ENCODE peak calls at places on chromosomes 4 and X, in seven cellular contexts. One of them, this sample, is unnamed.

GRCh38 chr4:24991015-24991414 is 39.7 kb downstream of the LGI2 start:
- DNase-seq in mesendoderm: no peak
- DNase-seq in H1: no peak
- DNase-seq in trophoblast cell: no peak
- DNase-seq in H9: no peak
- DNase-seq in neuronal stem cell: no peak
- DNase-seq in IMR-90: peak; percentile 36
- DNase-seq in this sample: peak; percentile 56

GRCh38 chr4:184328022-184328736 is 110.5 kb upstream of the ENPP6 start:
- DNase-seq in trophoblast cell: peak; percentile 19
- DNase-seq in H1: no peak
- DNase-seq in mesendoderm: no peak
- DNase-seq in neuronal stem cell: no peak
- DNase-seq in H9: no peak
- DNase-seq in IMR-90: no peak
- DNase-seq in this sample: no peak

GRCh38 chrX:38458071-38458470 is 103.3 kb upstream of the TSPAN7 start:
- DNase-seq in mesendoderm: peak; percentile 33
- DNase-seq in trophoblast cell: no peak
- DNase-seq in neuronal stem cell: no peak
- DNase-seq in H1: no peak
- DNase-seq in IMR-90: no peak
- DNase-seq in H9: no peak
- DNase-seq in this sample: no peak

GRCh38 chr4:1416948-1417260 is 10.7 kb upstream of the NKX1-1 start:
- DNase-seq in H9: no peak
- DNase-seq in trophoblast cell: no peak
- DNase-seq in H1: no peak
- DNase-seq in IMR-90: no peak
- DNase-seq in mesendoderm: no peak
- DNase-seq in neuronal stem cell: no peak
- DNase-seq in this sample: no peak

GRCh38 chr4:163167333-163167626 is 590 bp upstream of the NAF1 start:
- DNase-seq in neuronal stem cell: no peak
- DNase-seq in trophoblast cell: no peak
- DNase-seq in IMR-90: peak; percentile 23
- DNase-seq in H9: no peak
- DNase-seq in mesendoderm: no peak
- DNase-seq in H1: no peak
- DNase-seq in this sample: no peak

GRCh38 chr4:144304025-144304424 is 163.5 kb upstream of the GYPA start:
- DNase-seq in neuronal stem cell: no peak
- DNase-seq in H1: no peak
- DNase-seq in IMR-90: no peak
- DNase-seq in mesendoderm: no peak
- DNase-seq in trophoblast cell: no peak
- DNase-seq in H9: no peak
- DNase-seq in this sample: no peak

GRCh38 chr4:7769308-7769841 is 170.3 kb downstream of the AFAP1 start:
- DNase-seq in H1: no peak
- DNase-seq in IMR-90: no peak
- DNase-seq in H9: no peak
- DNase-seq in mesendoderm: no peak
- DNase-seq in trophoblast cell: no peak
- DNase-seq in neuronal stem cell: no peak
- DNase-seq in this sample: no peak

GRCh38 chr4:163755013-163755412 is 260.5 kb downstream of the TMA16 start:
- DNase-seq in H1: no peak
- DNase-seq in H9: no peak
- DNase-seq in IMR-90: peak; percentile 43
- DNase-seq in trophoblast cell: no peak
- DNase-seq in mesendoderm: peak; percentile 14
- DNase-seq in neuronal stem cell: no peak
- DNase-seq in this sample: peak; percentile 21

GRCh38 chr4:168139336-168139735 is 47.0 kb downstream of the ANXA10 start:
- DNase-seq in H1: no peak
- DNase-seq in mesendoderm: no peak
- DNase-seq in neuronal stem cell: no peak
- DNase-seq in trophoblast cell: no peak
- DNase-seq in H9: no peak
- DNase-seq in IMR-90: peak; percentile 79
- DNase-seq in this sample: peak; percentile 59

GRCh38 chr4:76801621-76802545 is 96.1 kb downstream of the SOWAHB start:
- DNase-seq in neuronal stem cell: peak; percentile 24
- DNase-seq in IMR-90: no peak
- DNase-seq in H9: peak; percentile 77
- DNase-seq in H1: no peak
- DNase-seq in mesendoderm: peak; percentile 90
- DNase-seq in trophoblast cell: no peak
- DNase-seq in this sample: peak; percentile 73

GRCh38 chr4:165343353-165344191 is 16.1 kb downstream of the MSMO1 start:
- DNase-seq in H9: no peak
- DNase-seq in IMR-90: no peak
- DNase-seq in trophoblast cell: peak; percentile 46
- DNase-seq in neuronal stem cell: no peak
- DNase-seq in H1: no peak
- DNase-seq in mesendoderm: peak; percentile 37
- DNase-seq in this sample: no peak

GRCh38 chr4:15684498-15684897 is 2.9 kb downstream of the FAM200B start:
- DNase-seq in trophoblast cell: no peak
- DNase-seq in IMR-90: no peak
- DNase-seq in H1: no peak
- DNase-seq in neuronal stem cell: no peak
- DNase-seq in mesendoderm: peak; percentile 50
- DNase-seq in H9: no peak
- DNase-seq in this sample: no peak

GRCh38 chrX:100944601-100945000 is 15.9 kb upstream of the XKRX start:
- DNase-seq in neuronal stem cell: no peak
- DNase-seq in H9: no peak
- DNase-seq in H1: no peak
- DNase-seq in mesendoderm: no peak
- DNase-seq in trophoblast cell: no peak
- DNase-seq in IMR-90: no peak
- DNase-seq in this sample: no peak

GRCh38 chr4:27894951-27895350 is 1034.3 kb downstream of the STIM2 start:
- DNase-seq in trophoblast cell: no peak
- DNase-seq in mesendoderm: no peak
- DNase-seq in H9: no peak
- DNase-seq in neuronal stem cell: no peak
- DNase-seq in H1: no peak
- DNase-seq in IMR-90: peak; percentile 4
- DNase-seq in this sample: no peak

GRCh38 chr4:73573794-73574528 is 46.3 kb downstream of the RASSF6 start:
- DNase-seq in H9: peak; percentile 91
- DNase-seq in neuronal stem cell: peak; percentile 84
- DNase-seq in IMR-90: peak; percentile 82
- DNase-seq in H1: peak; percentile 70
- DNase-seq in trophoblast cell: peak; percentile 65
- DNase-seq in mesendoderm: peak; percentile 95
- DNase-seq in this sample: peak; percentile 83

GRCh38 chr4:141486375-141486997 is 149.9 kb upstream of the IL15 start:
- DNase-seq in trophoblast cell: no peak
- DNase-seq in H9: no peak
- DNase-seq in mesendoderm: no peak
- DNase-seq in H1: no peak
- DNase-seq in neuronal stem cell: no peak
- DNase-seq in IMR-90: peak; percentile 90
- DNase-seq in this sample: peak; percentile 25

GRCh38 chrX:97616883-97617510 is 733.3 kb downstream of the RPA4 start:
- DNase-seq in H1: no peak
- DNase-seq in trophoblast cell: peak; percentile 1
- DNase-seq in IMR-90: peak; percentile 74
- DNase-seq in neuronal stem cell: no peak
- DNase-seq in H9: no peak
- DNase-seq in mesendoderm: peak; percentile 16
- DNase-seq in this sample: peak; percentile 65

GRCh38 chrX:136115124-136115908 is 32.0 kb upstream of the FHL1 start:
- DNase-seq in neuronal stem cell: no peak
- DNase-seq in IMR-90: peak; percentile 16
- DNase-seq in mesendoderm: no peak
- DNase-seq in trophoblast cell: no peak
- DNase-seq in H9: no peak
- DNase-seq in H1: no peak
- DNase-seq in this sample: no peak

GRCh38 chr4:55181606-55182005 is 56.2 kb upstream of the KDR start:
- DNase-seq in IMR-90: peak; percentile 42
- DNase-seq in neuronal stem cell: no peak
- DNase-seq in H9: no peak
- DNase-seq in H1: no peak
- DNase-seq in trophoblast cell: no peak
- DNase-seq in mesendoderm: peak; percentile 70
- DNase-seq in this sample: peak; percentile 62

GRCh38 chr4:100907465-100908454 is 389.9 kb upstream of the EMCN start:
- DNase-seq in H9: no peak
- DNase-seq in trophoblast cell: no peak
- DNase-seq in neuronal stem cell: no peak
- DNase-seq in IMR-90: peak; percentile 5
- DNase-seq in mesendoderm: peak; percentile 29
- DNase-seq in H1: no peak
- DNase-seq in this sample: peak; percentile 12

GRCh38 chrX:16853537-16853936 is 16.6 kb downstream of the RBBP7 start:
- DNase-seq in neuronal stem cell: no peak
- DNase-seq in mesendoderm: no peak
- DNase-seq in IMR-90: peak; percentile 46
- DNase-seq in H9: no peak
- DNase-seq in trophoblast cell: no peak
- DNase-seq in H1: no peak
- DNase-seq in this sample: no peak

GRCh38 chr4:5378002-5378401 is 326.7 kb downstream of the STK32B start:
- DNase-seq in H1: no peak
- DNase-seq in IMR-90: peak; percentile 15
- DNase-seq in trophoblast cell: no peak
- DNase-seq in neuronal stem cell: no peak
- DNase-seq in H9: no peak
- DNase-seq in mesendoderm: peak; percentile 8
- DNase-seq in this sample: no peak

GRCh38 chrX:43949669-43950068 is 23.5 kb downstream of the NDP start:
- DNase-seq in H9: peak; percentile 78
- DNase-seq in neuronal stem cell: no peak
- DNase-seq in H1: peak; percentile 29
- DNase-seq in mesendoderm: peak; percentile 81
- DNase-seq in trophoblast cell: peak; percentile 2
- DNase-seq in IMR-90: no peak
- DNase-seq in this sample: no peak

GRCh38 chr4:38387348-38387747 is 276.7 kb upstream of the KLF3 start:
- DNase-seq in H9: no peak
- DNase-seq in mesendoderm: no peak
- DNase-seq in neuronal stem cell: no peak
- DNase-seq in H1: no peak
- DNase-seq in IMR-90: peak; percentile 6
- DNase-seq in trophoblast cell: no peak
- DNase-seq in this sample: no peak

GRCh38 chr4:150046728-150047217 is 31.5 kb upstream of the DCLK2 start:
- DNase-seq in H9: no peak
- DNase-seq in neuronal stem cell: no peak
- DNase-seq in mesendoderm: no peak
- DNase-seq in IMR-90: no peak
- DNase-seq in trophoblast cell: no peak
- DNase-seq in H1: no peak
- DNase-seq in this sample: no peak

GRCh38 chr4:153464068-153464467 is 2.1 kb upstream of the TMEM131L start:
- DNase-seq in neuronal stem cell: no peak
- DNase-seq in H1: no peak
- DNase-seq in H9: no peak
- DNase-seq in IMR-90: peak; percentile 38
- DNase-seq in trophoblast cell: no peak
- DNase-seq in mesendoderm: no peak
- DNase-seq in this sample: peak; percentile 22

GRCh38 chrX:154357205-154357604 is 17.2 kb downstream of the FLNA start:
- DNase-seq in mesendoderm: no peak
- DNase-seq in H9: no peak
- DNase-seq in trophoblast cell: no peak
- DNase-seq in H1: no peak
- DNase-seq in neuronal stem cell: no peak
- DNase-seq in IMR-90: no peak
- DNase-seq in this sample: no peak

GRCh38 chrX:9489234-9489633 is 24.4 kb downstream of the TBL1X start:
- DNase-seq in mesendoderm: no peak
- DNase-seq in H9: no peak
- DNase-seq in IMR-90: no peak
- DNase-seq in H1: no peak
- DNase-seq in trophoblast cell: no peak
- DNase-seq in neuronal stem cell: no peak
- DNase-seq in this sample: no peak
- H2BK5ac ChIP-seq in mesendoderm: no peak overlapping the region
- H2BK5ac ChIP-seq in H9: no peak overlapping the region
- H2BK5ac ChIP-seq in IMR-90: no peak overlapping the region
- H2BK5ac ChIP-seq in H1: no peak overlapping the region
- H2BK5ac ChIP-seq in trophoblast cell: no peak overlapping the region
- H2BK5ac ChIP-seq in neuronal stem cell: no peak overlapping the region
- H2BK5ac ChIP-seq in this sample: no peak overlapping the region

DNA sequence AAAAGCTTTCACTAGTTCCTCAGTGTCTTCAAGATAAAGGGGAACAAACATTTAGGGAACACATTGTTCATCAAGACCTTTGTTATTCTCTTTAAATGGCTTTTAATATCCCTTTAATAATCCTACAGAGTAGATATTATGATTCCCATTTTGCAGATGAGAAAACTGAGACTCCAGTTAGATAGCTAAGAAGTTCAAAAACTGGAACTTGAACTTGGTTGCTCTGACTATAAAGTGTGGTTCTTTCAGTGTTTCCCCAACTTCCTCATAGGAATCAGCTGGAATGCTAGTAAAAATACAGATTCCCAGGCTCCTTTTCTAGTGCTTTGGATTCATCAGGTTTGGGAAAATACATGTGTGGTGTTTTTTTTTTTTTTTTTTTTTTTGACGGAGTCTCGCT is 37.7 kb downstream of the DLG3 start:
- DNase-seq in neuronal stem cell: no peak
- DNase-seq in mesendoderm: no peak
- DNase-seq in H9: no peak
- DNase-seq in trophoblast cell: no peak
- DNase-seq in H1: no peak
- DNase-seq in IMR-90: no peak
- DNase-seq in this sample: no peak
- H2AK5ac ChIP-seq in neuronal stem cell: no peak overlapping the region
- H2AK5ac ChIP-seq in mesendoderm: no peak overlapping the region
- H2AK5ac ChIP-seq in H9: no peak overlapping the region
- H2AK5ac ChIP-seq in trophoblast cell: no peak overlapping the region
- H2AK5ac ChIP-seq in H1: no peak overlapping the region
- H2AK5ac ChIP-seq in IMR-90: no peak overlapping the region
- H2AK5ac ChIP-seq in this sample: no peak overlapping the region

DNA sequence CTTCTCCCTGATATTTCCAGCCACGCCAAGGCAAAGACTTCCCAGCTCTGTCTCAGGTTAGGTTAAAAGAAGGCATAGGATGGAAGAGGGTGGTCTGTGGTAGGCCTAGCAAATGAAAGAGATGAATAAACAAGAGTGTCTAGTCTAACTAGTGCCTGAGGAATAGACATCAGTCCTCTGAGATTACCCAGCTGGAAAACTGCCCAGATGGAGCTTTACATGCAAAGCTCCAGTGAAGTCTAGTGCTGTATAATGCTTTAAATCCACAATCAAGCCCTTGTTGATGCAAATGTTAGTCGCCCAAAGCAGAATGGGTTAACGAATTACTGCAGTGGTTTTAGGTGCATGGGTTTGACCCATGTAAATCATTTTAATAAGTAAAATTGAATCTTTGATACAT is 24.8 kb upstream of the GUCY1B1 start:
- DNase-seq in H1: no peak
- DNase-seq in IMR-90: peak; percentile 61
- DNase-seq in mesendoderm: no peak
- DNase-seq in H9: no peak
- DNase-seq in neuronal stem cell: no peak
- DNase-seq in trophoblast cell: no peak
- DNase-seq in this sample: peak; percentile 22
- H2BK5ac ChIP-seq in H1: no peak overlapping the region
- H2BK5ac ChIP-seq in IMR-90: no peak overlapping the region
- H2BK5ac ChIP-seq in mesendoderm: no peak overlapping the region
- H2BK5ac ChIP-seq in H9: no peak overlapping the region
- H2BK5ac ChIP-seq in neuronal stem cell: no peak overlapping the region
- H2BK5ac ChIP-seq in trophoblast cell: no peak overlapping the region
- H2BK5ac ChIP-seq in this sample: no peak overlapping the region

GRCh38 chrX:66654411-66654810 is 15.5 kb upstream of the EDA2R start:
- DNase-seq in H1: no peak
- DNase-seq in neuronal stem cell: no peak
- DNase-seq in H9: no peak
- DNase-seq in IMR-90: no peak
- DNase-seq in mesendoderm: no peak
- DNase-seq in trophoblast cell: no peak
- DNase-seq in this sample: no peak
- H2AK5ac ChIP-seq in H1: no peak overlapping the region
- H2AK5ac ChIP-seq in neuronal stem cell: no peak overlapping the region
- H2AK5ac ChIP-seq in H9: no peak overlapping the region
- H2AK5ac ChIP-seq in IMR-90: no peak overlapping the region
- H2AK5ac ChIP-seq in mesendoderm: no peak overlapping the region
- H2AK5ac ChIP-seq in trophoblast cell: no peak overlapping the region
- H2AK5ac ChIP-seq in this sample: no peak overlapping the region